ENCODE peak calls at places on chromosome 15, in ten cellular contexts. One of them, this sample, is unnamed.

GRCh38 chr15:41487802-41488201 is 5.9 kb upstream of the ITPKA start:
- DNase-seq in Calu3: no peak
- DNase-seq in fibroblast of gingiva: no peak
- DNase-seq in Panc1: no peak
- DNase-seq in NCI-H748 treated with DMSO at 0.1 percent for 48 hours: no peak
- DNase-seq in GM03348: no peak
- DNase-seq in activated CD8-positive, alpha-beta memory T cell treated with anti-CD3 and anti-CD28 coated beads for 48 hours: no peak
- DNase-seq in GM10248: no peak
- DNase-seq in NCI-H1694 treated with DMSO at 0.1 percent for 48 hours: no peak
- DNase-seq in T follicular helper cell: no peak
- DNase-seq in this sample: no peak

GRCh38 chr15:72199721-72200212 is 2.2 kb upstream of the GRAMD2A start:
- DNase-seq in Calu3: peak
- DNase-seq in fibroblast of gingiva: peak
- DNase-seq in Panc1: peak
- DNase-seq in NCI-H748 treated with DMSO at 0.1 percent for 48 hours: peak
- DNase-seq in GM03348: peak
- DNase-seq in activated CD8-positive, alpha-beta memory T cell treated with anti-CD3 and anti-CD28 coated beads for 48 hours: peak
- DNase-seq in GM10248: peak
- DNase-seq in NCI-H1694 treated with DMSO at 0.1 percent for 48 hours: peak
- DNase-seq in T follicular helper cell: peak
- DNase-seq in this sample: no peak

GRCh38 chr15:40060241-40060961 is 21.4 kb upstream of the SRP14 start:
- DNase-seq in Calu3: no peak
- DNase-seq in fibroblast of gingiva: no peak
- DNase-seq in Panc1: no peak
- DNase-seq in NCI-H748 treated with DMSO at 0.1 percent for 48 hours: no peak
- DNase-seq in GM03348: no peak
- DNase-seq in activated CD8-positive, alpha-beta memory T cell treated with anti-CD3 and anti-CD28 coated beads for 48 hours: no peak
- DNase-seq in GM10248: no peak
- DNase-seq in NCI-H1694 treated with DMSO at 0.1 percent for 48 hours: no peak
- DNase-seq in T follicular helper cell: no peak
- DNase-seq in this sample: no peak

GRCh38 chr15:52331490-52332240 is 36.1 kb upstream of the MYO5C start:
- DNase-seq in Calu3: peak
- DNase-seq in fibroblast of gingiva: peak
- DNase-seq in Panc1: peak
- DNase-seq in NCI-H748 treated with DMSO at 0.1 percent for 48 hours: peak
- DNase-seq in GM03348: peak
- DNase-seq in activated CD8-positive, alpha-beta memory T cell treated with anti-CD3 and anti-CD28 coated beads for 48 hours: no peak
- DNase-seq in GM10248: peak
- DNase-seq in NCI-H1694 treated with DMSO at 0.1 percent for 48 hours: peak
- DNase-seq in T follicular helper cell: peak
- DNase-seq in this sample: peak

GRCh38 chr15:39583586-39584265 is 2.8 kb downstream of the THBS1 start:
- DNase-seq in Calu3: no peak
- DNase-seq in fibroblast of gingiva: peak
- DNase-seq in Panc1: no peak
- DNase-seq in NCI-H748 treated with DMSO at 0.1 percent for 48 hours: no peak
- DNase-seq in GM03348: no peak
- DNase-seq in activated CD8-positive, alpha-beta memory T cell treated with anti-CD3 and anti-CD28 coated beads for 48 hours: no peak
- DNase-seq in GM10248: peak
- DNase-seq in NCI-H1694 treated with DMSO at 0.1 percent for 48 hours: no peak
- DNase-seq in T follicular helper cell: no peak
- DNase-seq in this sample: no peak

GRCh38 chr15:65275728-65276126 is 11.0 kb downstream of the PARP16 start:
- DNase-seq in Calu3: no peak
- DNase-seq in fibroblast of gingiva: no peak
- DNase-seq in Panc1: no peak
- DNase-seq in NCI-H748 treated with DMSO at 0.1 percent for 48 hours: no peak
- DNase-seq in GM03348: no peak
- DNase-seq in activated CD8-positive, alpha-beta memory T cell treated with anti-CD3 and anti-CD28 coated beads for 48 hours: no peak
- DNase-seq in GM10248: no peak
- DNase-seq in NCI-H1694 treated with DMSO at 0.1 percent for 48 hours: no peak
- DNase-seq in T follicular helper cell: no peak
- DNase-seq in this sample: no peak

GRCh38 chr15:67189326-67190051 is 65.0 kb downstream of the AAGAB start:
- DNase-seq in Calu3: no peak
- DNase-seq in fibroblast of gingiva: peak
- DNase-seq in Panc1: no peak
- DNase-seq in NCI-H748 treated with DMSO at 0.1 percent for 48 hours: no peak
- DNase-seq in GM03348: no peak
- DNase-seq in activated CD8-positive, alpha-beta memory T cell treated with anti-CD3 and anti-CD28 coated beads for 48 hours: no peak
- DNase-seq in GM10248: peak
- DNase-seq in NCI-H1694 treated with DMSO at 0.1 percent for 48 hours: no peak
- DNase-seq in T follicular helper cell: no peak
- DNase-seq in this sample: no peak

GRCh38 chr15:39066677-39067076 is 502.1 kb upstream of the RASGRP1 start:
- DNase-seq in Calu3: no peak
- DNase-seq in fibroblast of gingiva: no peak
- DNase-seq in Panc1: no peak
- DNase-seq in NCI-H748 treated with DMSO at 0.1 percent for 48 hours: no peak
- DNase-seq in GM03348: no peak
- DNase-seq in activated CD8-positive, alpha-beta memory T cell treated with anti-CD3 and anti-CD28 coated beads for 48 hours: no peak
- DNase-seq in GM10248: no peak
- DNase-seq in NCI-H1694 treated with DMSO at 0.1 percent for 48 hours: no peak
- DNase-seq in T follicular helper cell: no peak
- DNase-seq in this sample: no peak

GRCh38 chr15:66955871-66956585 is 109.4 kb upstream of the SMAD3 start:
- DNase-seq in Calu3: peak
- DNase-seq in fibroblast of gingiva: no peak
- DNase-seq in Panc1: no peak
- DNase-seq in NCI-H748 treated with DMSO at 0.1 percent for 48 hours: no peak
- DNase-seq in GM03348: no peak
- DNase-seq in activated CD8-positive, alpha-beta memory T cell treated with anti-CD3 and anti-CD28 coated beads for 48 hours: no peak
- DNase-seq in GM10248: no peak
- DNase-seq in NCI-H1694 treated with DMSO at 0.1 percent for 48 hours: no peak
- DNase-seq in T follicular helper cell: no peak
- DNase-seq in this sample: no peak

GRCh38 chr15:78537266-78537665 is 3.0 kb upstream of the PSMA4 start:
- DNase-seq in Calu3: no peak
- DNase-seq in fibroblast of gingiva: peak
- DNase-seq in Panc1: no peak
- DNase-seq in NCI-H748 treated with DMSO at 0.1 percent for 48 hours: no peak
- DNase-seq in GM03348: peak
- DNase-seq in activated CD8-positive, alpha-beta memory T cell treated with anti-CD3 and anti-CD28 coated beads for 48 hours: no peak
- DNase-seq in GM10248: no peak
- DNase-seq in NCI-H1694 treated with DMSO at 0.1 percent for 48 hours: no peak
- DNase-seq in T follicular helper cell: no peak
- DNase-seq in this sample: no peak

This sample was measured in GF-D8.